ENCODE peak calls at places on chromosomes 11 and 22, in five cellular contexts. A, O, W, C and E are unnamed samples.

GRCh38 chr11:117882539-117882938 is 6.1 kb upstream of the FXYD6 start:
- DNase-seq in A (no peak), O (no peak), W (no peak), C (no peak), E (no peak)

GRCh38 chr11:44016129-44016528 is 31.7 kb upstream of the ACCSL start:
- DNase-seq in A (peak), O (no peak), W (no peak), C (peak), E (peak)

GRCh38 chr11:113023986-113024385 is 62.8 kb downstream of the NCAM1 start:
- DNase-seq in A (no peak), O (no peak), W (no peak), C (no peak), E (no peak)

GRCh38 chr22:49975543-49976389 is 15.2 kb downstream of the PIM3 start:
- DNase-seq in A (no peak), O (no peak), W (peak), C (no peak), E (no peak)

GRCh38 chr11:68313574-68314202 is 1.3 kb downstream of the LRP5 start:
- DNase-seq in A (peak), O (no peak), W (no peak), C (no peak), E (no peak)

GRCh38 chr11:122711362-122711761 is 55.8 kb downstream of the UBASH3B start:
- DNase-seq in A (no peak), O (no peak), W (no peak), C (no peak), E (no peak)

GRCh38 chr11:8533332-8533731 is 60.7 kb downstream of the STK33 start:
- DNase-seq in A (no peak), O (no peak), W (no peak), C (no peak), E (no peak)

GRCh38 chr11:95506777-95507176 is 275.8 kb upstream of the SESN3 start:
- DNase-seq in A (no peak), O (no peak), W (no peak), C (no peak), E (no peak)

GRCh38 chr11:64592656-64593055 is 1.6 kb downstream of the SLC22A12 start:
- DNase-seq in A (no peak), O (no peak), W (no peak), C (no peak), E (no peak)

GRCh38 chr11:45857834-45858492 is 10.7 kb downstream of the CRY2 start:
- DNase-seq in A (peak), O (no peak), W (no peak), C (no peak), E (peak)

GRCh38 chr22:36764060-36764459 is 11.9 kb downstream of the IFT27 start:
- DNase-seq in A (no peak), O (no peak), W (no peak), C (no peak), E (no peak)